ENCODE peak calls at places on chromosomes 2 and 18, in eight cellular contexts. R is AG04449; E is endothelial cell of umbilical vein; G is psoas muscle; L is GM23248; P is naive thymus-derived CD8-positive, alpha-beta T cell; A is fibroblast of lung; D is CD8-positive, alpha-beta T cell. U is an unnamed sample.

GRCh38 chr2:44200011-44200410 is 31.3 kb downstream of the PPM1B start:
- DNase-seq in R (no peak), E (no peak), G (no peak), L (no peak), P (no peak), A (no peak), D (no peak), U (no peak)

GRCh38 chr2:216130346-216130951 is 21.3 kb downstream of the XRCC5 start:
- DNase-seq in R (no peak), E (no peak), G (no peak), L (no peak), P (no peak), A (peak), D (no peak), U (no peak)

GRCh38 chr18:13259701-13260100 is 41.1 kb downstream of the LDLRAD4 start:
- DNase-seq in R (no peak), E (no peak), G (no peak), L (no peak), P (no peak), A (no peak), D (no peak), U (no peak)

GRCh38 chr18:48230459-48231113 is 178.6 kb downstream of the ZBTB7C start:
- DNase-seq in R (no peak), E (peak), G (peak), L (peak), P (no peak), A (peak), D (no peak), U (no peak)

GRCh38 chr2:218859556-218859993 is at the start of gene WNT6:
- DNase-seq in R (no peak), E (no peak), G (no peak), L (peak), P (no peak), A (no peak), D (no peak), U (no peak)

GRCh38 chr2:240972201-240972600 is 26.2 kb upstream of the SNED1 start:
- DNase-seq in R (no peak), E (no peak), G (peak), L (no peak), P (no peak), A (no peak), D (no peak), U (no peak)

GRCh38 chr18:3485153-3486149 is 35.5 kb downstream of the TGIF1 start:
- DNase-seq in R (no peak), E (no peak), G (no peak), L (no peak), P (no peak), A (no peak), D (no peak), U (no peak)

GRCh38 chr2:236105955-236106607 is 62.1 kb downstream of the GBX2 start:
- DNase-seq in R (no peak), E (peak), G (no peak), L (no peak), P (no peak), A (no peak), D (no peak), U (no peak)

GRCh38 chr2:98026292-98026691 is 30.5 kb upstream of the TMEM131 start:
- DNase-seq in R (no peak), E (no peak), G (no peak), L (no peak), P (no peak), A (no peak), D (no peak), U (no peak)

GRCh38 chr2:27249077-27249890 is 13.6 kb downstream of the SLC30A3 start:
- DNase-seq in R (no peak), E (peak), G (no peak), L (no peak), P (no peak), A (no peak), D (no peak), U (no peak)

GRCh38 chr2:106269591-106270291 is 75.6 kb upstream of the UXS1 start:
- DNase-seq in R (no peak), E (no peak), G (peak), L (peak), P (peak), A (no peak), D (no peak), U (no peak)

GRCh38 chr2:37713258-37713700 is 41.8 kb upstream of the CDC42EP3 start:
- DNase-seq in R (no peak), E (no peak), G (no peak), L (peak), P (no peak), A (peak), D (no peak), U (peak)

GRCh38 chr2:74436804-74437695 is 4.7 kb downstream of the RTKN start:
- DNase-seq in R (no peak), E (no peak), G (no peak), L (no peak), P (no peak), A (no peak), D (no peak), U (no peak)

GRCh38 chr2:69559696-69560482 is 83.7 kb downstream of the AAK1 start:
- DNase-seq in R (no peak), E (peak), G (no peak), L (peak), P (no peak), A (peak), D (no peak), U (no peak)

GRCh38 chr2:100066856-100067255 is 75.5 kb downstream of the AFF3 start:
- DNase-seq in R (no peak), E (no peak), G (no peak), L (no peak), P (no peak), A (no peak), D (no peak), U (no peak)